ENCODE peak calls at places on chromosomes 3 and 15, in seven cellular contexts. E is HFFc6, Z is astrocyte of the spinal cord, D is WTC11, F is AG09319, T is psoas muscle, S is thoracic aorta. L is an unnamed sample.

GRCh38 chr3:49593046-49593445 is 38.8 kb downstream of the BSN start:
- DNase-seq in E (peak), Z (peak), D (no peak), F (no peak), T (no peak), S (no peak), L (no peak)

GRCh38 chr3:140078940-140079339 is 144.0 kb downstream of the CLSTN2 start:
- DNase-seq in E (no peak), Z (no peak), D (no peak), F (no peak), T (no peak), S (no peak), L (no peak)

GRCh38 chr3:72690646-72691045 is 157.6 kb downstream of the SHQ1 start:
- DNase-seq in E (no peak), Z (no peak), D (no peak), F (no peak), T (no peak), S (no peak), L (no peak)

GRCh38 chr3:113241292-113242033 is 30.1 kb downstream of the BOC start:
- DNase-seq in E (no peak), Z (peak), D (peak), F (no peak), T (no peak), S (no peak), L (no peak)

GRCh38 chr3:101809178-101810022 is 30.4 kb downstream of the NXPE3 start:
- DNase-seq in E (peak), Z (peak), D (no peak), F (no peak), T (no peak), S (no peak), L (peak)

GRCh38 chr15:99536422-99537033 is 29.3 kb upstream of the MEF2A start:
- DNase-seq in E (peak), Z (peak), D (no peak), F (no peak), T (peak), S (peak), L (no peak)

GRCh38 chr3:24678441-24678865 is 183.8 kb upstream of the THRB start:
- DNase-seq in E (no peak), Z (peak), D (no peak), F (peak), T (no peak), S (no peak), L (no peak)

GRCh38 chr3:139679218-139679617 is 1.4 kb upstream of the NMNAT3 start:
- DNase-seq in E (no peak), Z (no peak), D (no peak), F (no peak), T (no peak), S (no peak), L (no peak)

GRCh38 chr15:73560501-73561117 is 72.6 kb downstream of the NPTN start:
- DNase-seq in E (peak), Z (peak), D (no peak), F (peak), T (no peak), S (no peak), L (no peak)

GRCh38 chr15:69039516-69040225 is 25.2 kb downstream of the NOX5 start:
- DNase-seq in E (no peak), Z (no peak), D (no peak), F (no peak), T (no peak), S (no peak), L (no peak)

GRCh38 chr15:27983496-27983895 is 115.6 kb downstream of the OCA2 start:
- DNase-seq in E (no peak), Z (no peak), D (no peak), F (no peak), T (no peak), S (no peak), L (no peak)

GRCh38 chr3:113034011-113034410 is 43.2 kb downstream of the GTPBP8 start:
- DNase-seq in E (no peak), Z (no peak), D (no peak), F (no peak), T (no peak), S (no peak), L (no peak)

DNA sequence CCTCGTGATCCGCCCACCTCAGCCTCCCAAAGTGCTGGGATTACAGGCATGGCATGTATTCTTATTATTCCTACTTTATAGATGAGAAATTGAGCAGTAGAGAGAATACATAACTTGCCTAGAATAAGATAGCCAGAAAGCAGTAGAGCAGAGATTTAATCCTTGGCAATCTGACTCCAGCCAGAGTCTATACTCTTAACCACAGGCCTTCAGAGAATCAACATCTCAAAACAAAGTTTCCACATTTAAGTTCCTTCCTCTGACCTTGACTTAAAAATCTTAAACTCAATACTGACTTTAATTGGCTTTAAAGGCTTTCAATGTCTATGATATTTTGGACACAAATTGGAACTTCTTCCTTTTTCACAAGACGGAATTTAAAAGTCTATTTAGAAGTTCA is 37.1 kb downstream of the ZNF106 start:
- DNase-seq in E (no peak), Z (no peak), D (no peak), F (no peak), T (no peak), S (no peak), L (no peak)
- TF ChIP-seq CTCF in E (no peak), Z (no peak), D (no peak), F (no peak), T (no peak), S (no peak), L (no peak)

DNA sequence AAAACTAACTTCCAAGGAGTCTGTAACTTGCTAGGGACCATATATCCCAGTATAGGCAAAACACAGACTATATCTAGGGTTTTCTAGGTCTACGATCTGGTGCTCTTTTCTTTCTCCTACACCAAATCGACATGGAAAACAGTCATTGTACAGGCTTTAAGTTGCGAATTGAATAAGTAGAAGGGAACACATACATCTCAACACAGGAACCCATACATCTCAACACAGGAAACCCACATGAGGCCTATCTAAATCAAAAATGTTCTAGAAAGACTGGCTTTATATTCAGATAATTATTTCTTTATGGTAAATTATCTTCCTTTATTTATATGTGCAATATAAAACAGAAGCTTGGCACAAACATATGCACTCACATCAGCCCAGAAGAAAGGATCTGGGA is 126.6 kb downstream of the ADAM10 start:
- DNase-seq in E (no peak), Z (no peak), D (no peak), F (no peak), T (no peak), S (no peak), L (no peak)
- TF ChIP-seq CTCF in E (no peak), Z (no peak), D (no peak), F (no peak), T (no peak), S (no peak), L (no peak)

GRCh38 chr15:29064290-29064689 is 178.5 kb downstream of the APBA2 start:
- DNase-seq in E (no peak), Z (no peak), D (peak), F (no peak), T (no peak), S (no peak), L (no peak)
- TF ChIP-seq CTCF in E (no peak), Z (no peak), D (no peak), F (no peak), T (no peak), S (no peak), L (no peak)

GRCh38 chr15:31396881-31397560 is 70.4 kb downstream of the KLF13 start:
- DNase-seq in E (peak), Z (no peak), D (peak), F (peak), T (peak), S (peak), L (peak)
- TF ChIP-seq CTCF in E (peak), Z (no peak), D (no peak), F (no peak), T (no peak), S (no peak), L (peak)

DNA sequence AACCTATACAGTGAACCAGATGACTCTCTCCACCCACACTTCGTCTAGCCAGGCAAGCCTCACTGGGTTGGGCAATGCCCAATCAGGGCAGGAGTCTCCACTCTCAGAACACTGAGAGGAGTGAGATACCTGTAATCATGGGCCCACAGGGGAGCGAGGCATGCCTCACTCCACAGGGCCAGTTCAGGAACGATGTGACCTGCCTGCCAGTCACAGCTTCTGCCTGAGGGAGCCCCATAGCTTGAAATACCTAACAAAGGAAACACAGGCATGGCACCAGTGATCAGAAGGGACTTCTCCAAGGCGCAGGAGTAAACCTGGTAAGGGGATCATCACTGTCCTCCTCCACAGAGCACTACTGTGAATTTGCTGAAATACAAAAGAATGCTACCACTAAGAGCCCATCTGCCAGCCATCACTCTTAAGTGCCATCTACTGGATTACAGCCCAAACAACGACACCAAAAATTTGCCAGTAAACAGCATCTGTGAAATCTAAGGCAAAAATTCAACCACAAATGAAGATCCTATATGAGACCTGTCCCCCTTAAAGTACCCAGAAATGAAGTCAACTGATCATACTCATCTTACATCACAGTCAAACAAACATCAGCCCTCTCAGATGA is 689.9 kb upstream of the SEMA6D start:
- DNase-seq in E (no peak), Z (no peak), D (no peak), F (no peak), T (no peak), S (no peak), L (no peak)
- TF ChIP-seq CTCF in E (no peak), Z (no peak), D (peak), F (no peak), T (no peak), S (no peak), L (no peak)

L was measured in GM10248.